ENCODE peak calls at places on chromosomes 4 and X, in five cellular contexts. Z is endodermal cell; H is CD4-positive, alpha-beta memory T cell; R is psoas muscle; W is DND-41. M is an unnamed sample.

GRCh38 chrX:97446298-97446882 is 562.7 kb downstream of the RPA4 start:
- DNase-seq in R (no peak), W (no peak), Z (no peak), H (no peak), M (peak; percentile 6)

GRCh38 chr4:121477079-121477478 is 96.3 kb upstream of the QRFPR start:
- DNase-seq in R (no peak), H (no peak), W (no peak), Z (no peak), M (no peak)

GRCh38 chrX:9785252-9785943 is 831 bp upstream of the SHROOM2 start:
- DNase-seq in Z (no peak), W (no peak), H (no peak), R (no peak), M (no peak)

GRCh38 chr4:117817316-117817715 is 217.0 kb upstream of the NDST3 start:
- DNase-seq in Z (no peak), W (no peak), H (no peak), R (no peak), M (no peak)

GRCh38 chrX:151039351-151039750 is 56.2 kb downstream of the HMGB3 start:
- DNase-seq in W (no peak), Z (no peak), H (no peak), R (no peak), M (no peak)

GRCh38 chr4:123816462-123816861 is 419.9 kb downstream of the SPRY1 start:
- DNase-seq in R (no peak), W (no peak), H (no peak), Z (no peak), M (no peak)

GRCh38 chr4:144820706-144821105 is 174.8 kb downstream of the HHIP start:
- DNase-seq in R (no peak), H (no peak), Z (no peak), W (no peak), M (no peak)

GRCh38 chr4:186414365-186414764 is 141.0 kb downstream of the MTNR1A start:
- DNase-seq in R (no peak), Z (no peak), H (no peak), W (no peak), M (no peak)

GRCh38 chr4:23822181-23822580 is 67.7 kb downstream of the PPARGC1A start:
- DNase-seq in R (no peak), H (no peak), W (no peak), Z (no peak), M (no peak)

GRCh38 chr4:6541789-6542188 is 33.2 kb upstream of the MAN2B2 start:
- DNase-seq in R (no peak), Z (no peak), W (no peak), H (no peak), M (no peak)

GRCh38 chrX:40166582-40166981 is 68.8 kb upstream of the BCOR start:
- DNase-seq in R (no peak), Z (peak; percentile 72), H (no peak), W (no peak), M (no peak)

GRCh38 chrX:130084651-130085237 is 25.6 kb downstream of the ELF4 start:
- DNase-seq in R (no peak), W (no peak), Z (no peak), H (no peak), M (no peak)

GRCh38 chrX:25275159-25275558 is 259.4 kb upstream of the ARX start:
- DNase-seq in R (no peak), W (no peak), H (no peak), Z (no peak), M (no peak)

GRCh38 chr4:100317032-100317864 is 127.0 kb upstream of the DDIT4L start:
- DNase-seq in Z (no peak), R (no peak), W (no peak), H (no peak), M (no peak)

GRCh38 chr4:108840426-108840975 is 77.6 kb upstream of the ETNPPL start:
- DNase-seq in H (no peak), R (no peak), Z (no peak), W (no peak), M (no peak)

GRCh38 chrX:22950278-22951266 is 49.2 kb upstream of the DDX53 start:
- DNase-seq in R (no peak), Z (no peak), W (no peak), H (no peak), M (no peak)

GRCh38 chr4:73019462-73020047 is 50.0 kb downstream of the COX18 start:
- DNase-seq in Z (no peak), H (peak; percentile 19), W (peak; percentile 23), R (no peak), M (peak; percentile 42)

GRCh38 chr4:110630621-110631402 is 7.9 kb upstream of the PITX2 start:
- DNase-seq in W (no peak), H (no peak), R (no peak), Z (peak; percentile 83), M (no peak)

GRCh38 chrX:9942086-9942485 is 25.1 kb upstream of the CLDN34 start:
- DNase-seq in Z (no peak), W (peak; percentile 87), H (peak; percentile 11), R (no peak), M (peak; percentile 10)

GRCh38 chr4:10664408-10664807 is 20.2 kb downstream of the CLNK start:
- DNase-seq in Z (no peak), R (peak; percentile 30), W (no peak), H (no peak), M (no peak)

GRCh38 chr4:185343726-185344581 is 51.8 kb downstream of the LRP2BP start:
- DNase-seq in H (no peak), Z (no peak), W (no peak), R (no peak), M (no peak)

GRCh38 chr4:273312-274017 is 31.8 kb downstream of the ZNF732 start:
- DNase-seq in Z (no peak), R (no peak), W (no peak), H (no peak), M (no peak)

GRCh38 chrX:155313766-155314165 is 20.6 kb downstream of the CLIC2 start:
- DNase-seq in R (no peak), H (no peak), Z (peak; percentile 70), W (no peak), M (no peak)

GRCh38 chr4:23567338-23567737 is 322.5 kb downstream of the PPARGC1A start:
- DNase-seq in W (no peak), R (no peak), H (no peak), Z (no peak), M (no peak)

GRCh38 chrX:129108936-129109335 is 414.4 kb downstream of the SMARCA1 start:
- DNase-seq in Z (no peak), H (no peak), R (no peak), W (no peak), M (no peak)

GRCh38 chr4:121462660-121463261 is 81.9 kb upstream of the QRFPR start:
- DNase-seq in W (peak; percentile 58), Z (peak; percentile 83), R (no peak), H (peak; percentile 37), M (peak; percentile 31)

GRCh38 chr4:41976775-41977516 is 4.6 kb upstream of the DCAF4L1 start:
- DNase-seq in Z (no peak), H (no peak), R (no peak), W (no peak), M (no peak)

GRCh38 chr4:2811830-2812599 is 19.1 kb downstream of the SH3BP2 start:
- DNase-seq in Z (peak; percentile 84), W (peak; percentile 85), R (peak; percentile 76), H (peak; percentile 51), M (peak; percentile 59)

GRCh38 chr4:122798101-122798500 is 28.5 kb upstream of the FGF2 start:
- DNase-seq in Z (peak; percentile 70), H (no peak), W (no peak), R (peak; percentile 23), M (no peak)

GRCh38 chr4:108172231-108172779 is 3.6 kb upstream of the LEF1 start:
- DNase-seq in W (peak; percentile 83), Z (no peak), R (no peak), H (no peak), M (no peak)

GRCh38 chr4:15253346-15253745 is 174.5 kb upstream of the C1QTNF7 start:
- DNase-seq in R (no peak), H (no peak), Z (no peak), W (no peak), M (no peak)

GRCh38 chr4:82363896-82364487 is 9.8 kb downstream of the HNRNPD start:
- DNase-seq in W (no peak), H (no peak), R (no peak), Z (peak; percentile 53), M (no peak)

GRCh38 chr4:44368413-44369167 is 80.0 kb downstream of the KCTD8 start:
- DNase-seq in Z (no peak), W (no peak), H (no peak), R (no peak), M (no peak)

GRCh38 chrX:22043872-22044271 is 11.7 kb downstream of the PHEX start:
- DNase-seq in R (no peak), W (no peak), H (no peak), Z (peak; percentile 56), M (no peak)

GRCh38 chr4:168199262-168199957 is 107.1 kb downstream of the ANXA10 start:
- DNase-seq in Z (no peak), H (no peak), R (no peak), W (peak; percentile 73), M (no peak)

GRCh38 chrX:111363741-111364140 is 48.3 kb downstream of the DCX start:
- DNase-seq in Z (no peak), R (no peak), H (no peak), W (no peak), M (no peak)
- H3K4me1 ChIP-seq in Z (no peaks in the 10 kb centered on the region), R (no peaks in the 10 kb centered on the region), H (no peaks in the 10 kb centered on the region), W (no peaks in the 10 kb centered on the region), M (no peaks in the 10 kb centered on the region)

DNA sequence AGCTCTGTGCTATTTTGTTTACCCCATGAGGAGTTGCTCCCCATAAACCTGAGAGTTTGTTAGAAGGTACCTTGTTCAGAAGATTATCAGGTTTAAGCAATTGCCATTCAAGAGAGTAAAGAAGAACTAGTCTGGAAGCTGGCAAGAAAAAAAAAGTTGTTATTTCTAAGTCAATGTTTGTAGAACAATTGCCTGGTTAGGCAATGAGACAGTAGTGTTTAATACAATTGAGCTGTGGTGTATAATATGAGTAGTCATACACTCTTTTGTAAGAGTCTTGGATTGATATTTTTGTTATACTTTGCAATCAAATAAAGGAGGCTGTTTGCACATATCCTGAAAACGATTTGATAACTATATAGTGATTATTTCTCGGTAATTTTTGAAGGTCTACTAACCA is 44.7 kb downstream of the GALNT7 start:
- DNase-seq in W (no peak), Z (no peak), H (no peak), R (no peak), M (no peak)
- H3K4me1 ChIP-seq in W (peaks cover 11% of the 10 kb centered on the region), Z (peaks cover 7% of the 10 kb centered on the region), H (peaks cover 3% of the 10 kb centered on the region), R (no peaks in the 10 kb centered on the region), M (no peaks in the 10 kb centered on the region)

GRCh38 chr4:118935819-118936218 is 47.2 kb downstream of the SYNPO2 start:
- DNase-seq in W (no peak), R (no peak), H (no peak), Z (no peak), M (no peak)
- H3K4me1 ChIP-seq in W (no peaks in the 10 kb centered on the region), R (peaks cover 6% of the 10 kb centered on the region), H (no peaks in the 10 kb centered on the region), Z (no peaks in the 10 kb centered on the region), M (no peaks in the 10 kb centered on the region)

GRCh38 chr4:39044364-39044946 is 12.2 kb upstream of the TMEM156 start:
- DNase-seq in H (peak; percentile 95), W (peak; percentile 89), R (peak; percentile 90), Z (peak; percentile 97), M (peak; percentile 88)

GRCh38 chr4:39046243-39046642 is 14.0 kb upstream of the TMEM156 start:
- DNase-seq in Z (no peak), H (no peak), R (no peak), W (no peak), M (no peak)

GRCh38 chr4:39043697-39044363 is 11.6 kb upstream of the TMEM156 start:
- DNase-seq in R (no peak), W (no peak), H (no peak), Z (no peak), M (no peak)

GRCh38 chr4:39045791-39046221 is 13.6 kb upstream of the TMEM156 start:
- DNase-seq in W (peak; percentile 43), H (peak; percentile 46), Z (no peak), R (no peak), M (peak; percentile 19)

GRCh38 chr4:39044947-39045734 is 12.9 kb upstream of the TMEM156 start:
- DNase-seq in Z (peak; percentile 78), H (peak; percentile 48), R (peak; percentile 46), W (peak; percentile 40), M (peak; percentile 55)
- H3K4me1 ChIP-seq in Z (no peaks in the 10 kb centered on the region), H (peaks cover 47% of the 10 kb centered on the region), R (no peaks in the 10 kb centered on the region), W (peaks cover 42% of the 10 kb centered on the region), M (peaks cover 37% of the 10 kb centered on the region)